ENCODE peak calls at places on chromosomes 12 and 14, in six cellular contexts. A, N, U, T, V and L are unnamed samples.

GRCh38 chr14:21866479-21866878 is 192.9 kb upstream of the OR4E1 start:
- DNase-seq in A (no peak), N (no peak), U (no peak), T (no peak), V (no peak), L (no peak)

GRCh38 chr12:95182868-95183415 is 34.3 kb downstream of the FGD6 start:
- DNase-seq in A (no peak), N (no peak), U (no peak), T (no peak), V (no peak), L (no peak)

GRCh38 chr12:70482764-70483163 is 116.7 kb downstream of the KCNMB4 start:
- DNase-seq in A (no peak), N (no peak), U (no peak), T (no peak), V (no peak), L (no peak)

GRCh38 chr12:47238665-47239064 is 158.9 kb upstream of the AMIGO2 start:
- DNase-seq in A (no peak), N (no peak), U (no peak), T (no peak), V (no peak), L (no peak)

GRCh38 chr14:47675489-47676300 is at the start of gene MDGA2:
- DNase-seq in A (no peak), N (no peak), U (peak; percentile 7), T (no peak), V (no peak), L (no peak)

GRCh38 chr14:96410119-96410518 is 18.2 kb downstream of the AK7 start:
- DNase-seq in A (no peak), N (no peak), U (no peak), T (no peak), V (no peak), L (no peak)

GRCh38 chr12:56029666-56030293 is 8.9 kb downstream of the IKZF4 start:
- DNase-seq in A (no peak), N (no peak), U (peak; percentile 78), T (peak; percentile 19), V (no peak), L (no peak)

GRCh38 chr14:75123991-75124390 is 2.9 kb downstream of the NEK9 start:
- DNase-seq in A (no peak), N (no peak), U (peak; percentile 69), T (no peak), V (no peak), L (no peak)

GRCh38 chr12:66232258-66232657 is 43.2 kb downstream of the IRAK3 start:
- DNase-seq in A (no peak), N (no peak), U (no peak), T (no peak), V (no peak), L (no peak)

GRCh38 chr12:129579879-129580278 is 323.9 kb downstream of the TMEM132D start:
- DNase-seq in A (no peak), N (no peak), U (no peak), T (no peak), V (no peak), L (no peak)

GRCh38 chr14:22339277-22339676 is 249.7 kb downstream of the DAD1 start:
- DNase-seq in A (peak; percentile 23), N (peak; percentile 87), U (no peak), T (no peak), V (no peak), L (no peak)

GRCh38 chr12:32896438-32897275 is at the start of gene PKP2:
- DNase-seq in A (peak; percentile 90), N (peak; percentile 64), U (peak; percentile 56), T (no peak), V (peak; percentile 77), L (no peak)

GRCh38 chr12:15982471-15982870 is 71.3 kb downstream of the DERA start:
- DNase-seq in A (no peak), N (no peak), U (peak; percentile 15), T (no peak), V (no peak), L (no peak)

GRCh38 chr14:38255673-38256357 is at the start of gene CLEC14A:
- DNase-seq in A (no peak), N (peak; percentile 82), U (no peak), T (no peak), V (peak; percentile 53), L (no peak)
- TF ChIP-seq CTCF in A (no peak), N (no peak), U (no peak), T (no peak), V (no peak), L (no peak)

GRCh38 chr12:34294671-34295365 is 272.5 kb downstream of the ALG10 start:
- DNase-seq in A (peak; percentile 10), N (peak; percentile 11), U (no peak), T (no peak), V (peak; percentile 28), L (no peak)

GRCh38 chr12:34291426-34291901 is 269.2 kb downstream of the ALG10 start:
- DNase-seq in A (peak; percentile 4), N (no peak), U (no peak), T (no peak), V (no peak), L (no peak)

GRCh38 chr12:34291001-34291400 is 268.7 kb downstream of the ALG10 start:
- DNase-seq in A (peak; percentile 6), N (no peak), U (no peak), T (no peak), V (no peak), L (no peak)

GRCh38 chr12:34294137-34294536 is 271.8 kb downstream of the ALG10 start:
- DNase-seq in A (no peak), N (no peak), U (no peak), T (no peak), V (peak; percentile 37), L (no peak)

DNA sequence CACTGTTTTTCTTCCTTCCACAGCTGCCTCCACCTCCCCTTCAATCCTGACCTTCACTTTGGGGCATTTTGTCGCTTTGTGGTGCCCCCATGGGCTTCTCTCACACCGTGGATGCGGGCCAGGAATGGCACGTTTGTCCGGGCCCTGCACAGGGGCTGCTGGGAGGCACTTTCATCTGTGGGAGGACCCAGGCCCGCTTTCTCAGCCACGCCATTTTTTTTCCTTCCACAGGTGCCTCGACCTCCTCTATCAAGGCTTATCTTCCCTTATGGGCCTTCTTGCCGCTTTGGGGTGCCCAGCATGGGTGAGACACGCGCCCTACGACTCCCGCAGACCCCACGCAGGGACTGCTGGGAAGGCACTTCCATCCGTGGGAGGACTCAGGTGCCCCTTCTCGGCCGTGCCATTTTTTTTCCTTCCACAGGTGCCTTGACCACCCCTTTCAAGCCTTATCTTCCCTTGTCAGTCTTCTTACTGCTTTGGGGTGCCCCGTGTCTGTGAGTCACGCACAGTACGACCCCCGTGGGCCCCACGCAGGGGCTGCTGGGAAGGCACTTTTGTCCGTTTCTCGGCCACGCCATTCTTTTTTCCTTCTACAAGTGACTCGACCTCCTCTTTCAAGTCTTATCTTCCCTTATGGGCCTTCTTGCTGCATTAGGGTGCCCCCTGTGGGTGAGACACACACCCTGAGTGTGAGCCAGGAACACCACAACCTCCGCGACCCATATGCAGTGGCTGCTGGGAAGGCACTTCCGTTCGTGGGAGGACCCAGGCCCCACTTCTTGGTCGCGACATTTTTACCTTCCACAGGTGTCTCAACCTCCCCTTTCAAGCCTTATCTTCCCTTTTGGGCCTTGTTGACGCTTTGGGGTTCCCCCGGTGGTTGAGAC is 270.7 kb downstream of the ALG10 start:
- DNase-seq in A (peak; percentile 5), N (no peak), U (no peak), T (no peak), V (no peak), L (no peak)
- TF ChIP-seq CTCF in A (no peak), N (no peak), U (no peak), T (no peak), V (no peak), L (no peak)

DNA sequence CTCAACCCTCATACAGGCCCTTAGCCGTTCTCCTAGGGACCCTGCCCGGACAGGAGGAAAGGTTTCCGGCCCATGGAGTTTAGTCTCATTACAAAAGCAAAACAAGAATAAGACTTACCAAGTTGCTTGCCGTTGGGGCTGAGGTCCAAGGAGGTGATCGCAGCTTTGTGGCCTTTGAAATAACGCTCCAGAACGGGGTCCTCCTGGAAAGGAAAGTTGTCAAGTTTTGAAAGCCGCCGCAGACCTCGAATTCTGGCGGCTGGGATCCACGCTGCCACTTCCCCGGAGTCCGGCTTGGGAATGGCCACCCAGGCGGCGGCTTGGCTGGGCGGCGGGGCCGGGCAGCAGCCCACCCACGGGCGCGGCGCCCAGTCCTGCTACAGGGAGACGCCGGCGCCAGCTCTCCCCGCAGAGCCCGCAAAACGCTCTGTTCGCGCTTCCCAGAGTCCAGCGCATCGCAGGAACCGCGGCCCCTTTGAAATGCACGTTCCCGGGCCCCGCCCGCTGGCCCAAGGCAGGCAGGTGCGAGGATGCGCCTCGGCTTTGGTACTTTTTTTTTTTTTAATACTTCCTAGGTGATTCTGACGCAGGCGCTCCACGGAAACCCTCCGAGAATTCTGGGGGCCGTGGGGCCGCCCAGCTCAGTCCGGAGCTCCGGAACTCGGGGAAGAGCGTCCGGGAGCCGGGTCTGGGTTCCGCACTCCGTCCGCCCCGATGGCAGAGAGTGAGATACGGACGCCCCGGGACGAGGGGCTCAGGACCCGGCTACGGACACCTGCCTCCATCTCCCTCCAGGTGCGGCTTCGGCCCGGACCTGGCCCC is 617 bp upstream of the GALNT4 start:
- DNase-seq in A (peak; percentile 48), N (peak; percentile 35), U (peak; percentile 27), T (peak; percentile 12), V (no peak), L (peak; percentile 27)
- TF ChIP-seq CTCF in A (peak; percentile 1), N (no peak), U (peak; percentile 33), T (peak; percentile 10), V (no peak), L (no peak)

GRCh38 chr12:116710367-116710766 is 27.5 kb downstream of the SPRING1 start:
- DNase-seq in A (no peak), N (no peak), U (no peak), T (no peak), V (no peak), L (no peak)

GRCh38 chr12:116707751-116708150 is 30.1 kb downstream of the SPRING1 start:
- DNase-seq in A (no peak), N (no peak), U (no peak), T (no peak), V (no peak), L (no peak)

GRCh38 chr12:116713529-116713928 is 24.3 kb downstream of the SPRING1 start:
- DNase-seq in A (no peak), N (no peak), U (no peak), T (no peak), V (no peak), L (no peak)

GRCh38 chr12:116712458-116713303 is 25.2 kb downstream of the SPRING1 start:
- DNase-seq in A (no peak), N (no peak), U (no peak), T (no peak), V (no peak), L (no peak)

DNA sequence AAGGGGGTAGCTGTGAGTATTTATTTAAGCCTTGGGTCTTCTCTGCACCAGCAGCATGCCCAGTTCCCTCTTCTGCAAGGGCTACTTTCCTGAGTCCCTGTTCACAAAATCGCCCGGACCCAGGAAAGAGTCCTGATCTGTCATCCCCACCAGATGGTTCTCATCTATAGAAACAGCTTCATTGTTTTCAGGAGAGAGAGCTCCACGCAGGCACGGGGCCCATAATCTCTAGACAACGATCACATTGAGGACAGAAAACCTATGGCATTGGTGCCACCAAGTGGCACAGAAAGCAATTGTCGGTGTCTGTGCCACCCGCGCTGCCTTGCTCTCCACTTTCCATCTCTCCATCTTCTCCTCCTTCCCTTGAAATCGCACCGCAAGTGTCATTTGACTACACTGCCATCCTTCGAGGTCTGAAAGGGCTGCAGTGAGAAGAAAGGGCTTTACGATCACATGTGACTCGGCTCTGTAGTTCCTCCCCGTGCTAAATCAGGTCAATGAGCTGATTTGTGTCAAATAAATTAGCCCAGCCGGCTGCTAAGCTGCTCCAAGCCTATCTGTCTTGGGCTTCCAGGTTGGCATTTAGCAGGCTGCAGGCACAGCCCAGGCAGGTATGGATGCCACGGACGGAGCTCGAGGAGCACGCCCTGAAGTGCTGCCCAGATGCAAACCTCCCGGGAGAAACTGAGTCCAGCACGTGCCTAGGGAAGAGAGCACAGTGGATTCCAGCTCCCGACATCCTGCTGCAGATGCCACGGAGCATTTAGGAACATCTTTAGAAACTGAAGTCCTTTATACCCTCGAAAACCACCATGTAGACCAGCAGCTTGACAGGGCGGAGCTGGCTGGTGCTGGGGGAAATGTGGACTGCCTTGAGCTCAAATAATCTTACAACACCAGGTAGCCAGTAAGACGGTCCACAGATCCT is 28.8 kb downstream of the SPRING1 start:
- DNase-seq in A (peak; percentile 44), N (no peak), U (peak; percentile 65), T (peak; percentile 41), V (peak; percentile 70), L (no peak)
- TF ChIP-seq CTCF in A (peak; percentile 26), N (peak; percentile 57), U (peak; percentile 82), T (peak; percentile 76), V (no peak), L (no peak)